ENCODE peak calls at places on chromosome 1, in five cellular contexts. U, K, Y, R and W are unnamed samples.

GRCh38 chr1:198623920-198624647 is 14.8 kb upstream of the PTPRC start:
- DNase-seq in R (peak; percentile 70), U (peak; percentile 82), K (no peak), Y (no peak), W (no peak)

GRCh38 chr1:36350659-36351171 is 27.3 kb upstream of the EVA1B start:
- DNase-seq in U (peak; percentile 73), K (peak; percentile 16), Y (peak; percentile 18), R (peak; percentile 88), W (no peak)

GRCh38 chr1:234186037-234186688 is 187.1 kb upstream of the COA6 start:
- DNase-seq in U (peak; percentile 10), R (no peak), K (no peak), Y (no peak), W (no peak)

GRCh38 chr1:71046891-71047634 is 553 bp downstream of the PTGER3 start:
- DNase-seq in Y (no peak), U (no peak), K (no peak), R (peak; percentile 27), W (no peak)

GRCh38 chr1:219119839-219120238 is 53.8 kb upstream of the LYPLAL1 start:
- DNase-seq in U (peak; percentile 40), K (no peak), Y (no peak), R (no peak), W (no peak)

GRCh38 chr1:215992620-215993019 is 425.5 kb downstream of the KCTD3 start:
- DNase-seq in K (no peak), U (peak; percentile 26), R (peak; percentile 8), Y (no peak), W (no peak)

GRCh38 chr1:185632659-185633428 is 101.3 kb upstream of the HMCN1 start:
- DNase-seq in U (peak; percentile 59), R (peak; percentile 73), K (no peak), Y (no peak), W (no peak)

GRCh38 chr1:41073971-41074370 is 52.4 kb upstream of the SLFNL1 start:
- DNase-seq in K (no peak), U (peak; percentile 92), R (peak; percentile 68), Y (no peak), W (no peak)

GRCh38 chr1:160154790-160155189 is 3.4 kb downstream of the ATP1A4 start:
- DNase-seq in Y (no peak), K (no peak), U (no peak), R (no peak), W (no peak)

GRCh38 chr1:19612516-19612915 is 31.6 kb upstream of the NBL1 start:
- DNase-seq in Y (no peak), K (no peak), R (no peak), U (no peak), W (no peak)

GRCh38 chr1:106555571-106555970 is 500.9 kb upstream of the PRMT6 start:
- DNase-seq in U (no peak), K (no peak), Y (no peak), R (no peak), W (no peak)